ENCODE peak calls at places on chromosome 15, in nine cellular contexts. K is A549; G is left lung; S is psoas muscle; P is cardiac muscle cell; Y is CD8-positive, alpha-beta T cell; I is mammary epithelial cell; F is H9; Z is tibial artery. C is an unnamed sample.

GRCh38 chr15:46126581-46126980 is 491.8 kb downstream of the SQOR start:
- DNase-seq in K (no peak), G (no peak), S (no peak), P (no peak), Y (no peak), I (peak; percentile 1), F (no peak), Z (no peak), C (peak; percentile 27)

GRCh38 chr15:78695046-78695671 is 54.1 kb upstream of the CHRNB4 start:
- DNase-seq in K (no peak), G (no peak), S (no peak), P (no peak), Y (no peak), I (no peak), F (no peak), Z (no peak), C (no peak)

GRCh38 chr15:92082217-92082843 is 228.8 kb downstream of the SLCO3A1 start:
- DNase-seq in K (peak; percentile 76), G (no peak), S (peak; percentile 64), P (peak; percentile 88), Y (peak; percentile 22), I (peak; percentile 57), F (peak; percentile 74), Z (peak; percentile 52), C (no peak)

GRCh38 chr15:36757189-36757814 is 177.9 kb downstream of the CDIN1 start:
- DNase-seq in K (no peak), G (no peak), S (no peak), P (peak; percentile 59), Y (no peak), I (peak; percentile 85), F (no peak), Z (no peak), C (peak; percentile 20)

GRCh38 chr15:63896336-63897115 is 62.8 kb upstream of the HERC1 start:
- DNase-seq in K (peak; percentile 66), G (no peak), S (peak; percentile 72), P (peak; percentile 70), Y (no peak), I (peak; percentile 37), F (no peak), Z (peak; percentile 64), C (no peak)

GRCh38 chr15:29939404-29939803 is 117.1 kb upstream of the TJP1 start:
- DNase-seq in K (no peak), G (no peak), S (no peak), P (no peak), Y (no peak), I (peak; percentile 85), F (no peak), Z (no peak), C (no peak)

GRCh38 chr15:52103217-52104207 is 9.1 kb downstream of the BCL2L10 start:
- DNase-seq in K (peak; percentile 79), G (no peak), S (peak; percentile 70), P (peak; percentile 92), Y (no peak), I (peak; percentile 89), F (no peak), Z (peak; percentile 89), C (peak; percentile 77)

GRCh38 chr15:34031987-34032760 is 6.8 kb downstream of the AVEN start:
- DNase-seq in K (no peak), G (no peak), S (no peak), P (no peak), Y (no peak), I (no peak), F (no peak), Z (no peak), C (no peak)

GRCh38 chr15:30922469-30923311 is 19.0 kb downstream of the FAN1 start:
- DNase-seq in K (peak; percentile 29), G (no peak), S (no peak), P (peak; percentile 15), Y (no peak), I (peak; percentile 69), F (peak; percentile 83), Z (no peak), C (no peak)

GRCh38 chr15:20358066-20358780 is 183.4 kb downstream of the GOLGA6L6 start:
- DNase-seq in K (no peak), G (peak; percentile 91), S (peak; percentile 21), P (no peak), Y (no peak), I (no peak), F (peak; percentile 26), Z (no peak), C (no peak)

GRCh38 chr15:100721758-100722550 is 119.6 kb downstream of the ASB7 start:
- DNase-seq in K (peak; percentile 98), G (peak; percentile 31), S (peak; percentile 73), P (peak; percentile 99), Y (no peak), I (peak; percentile 100), F (peak; percentile 9), Z (peak; percentile 80), C (peak; percentile 100)

GRCh38 chr15:44736261-44736765 is at the start of gene TRIM69:
- DNase-seq in K (no peak), G (no peak), S (no peak), P (no peak), Y (no peak), I (no peak), F (no peak), Z (no peak), C (no peak)

GRCh38 chr15:44734839-44735481 is 1.4 kb upstream of the TRIM69 start:
- DNase-seq in K (no peak), G (no peak), S (no peak), P (no peak), Y (no peak), I (no peak), F (no peak), Z (no peak), C (no peak)

GRCh38 chr15:44738340-44738984 is 2.1 kb downstream of the TRIM69 start:
- DNase-seq in K (peak; percentile 43), G (no peak), S (no peak), P (peak; percentile 78), Y (no peak), I (peak; percentile 35), F (no peak), Z (no peak), C (no peak)

DNA sequence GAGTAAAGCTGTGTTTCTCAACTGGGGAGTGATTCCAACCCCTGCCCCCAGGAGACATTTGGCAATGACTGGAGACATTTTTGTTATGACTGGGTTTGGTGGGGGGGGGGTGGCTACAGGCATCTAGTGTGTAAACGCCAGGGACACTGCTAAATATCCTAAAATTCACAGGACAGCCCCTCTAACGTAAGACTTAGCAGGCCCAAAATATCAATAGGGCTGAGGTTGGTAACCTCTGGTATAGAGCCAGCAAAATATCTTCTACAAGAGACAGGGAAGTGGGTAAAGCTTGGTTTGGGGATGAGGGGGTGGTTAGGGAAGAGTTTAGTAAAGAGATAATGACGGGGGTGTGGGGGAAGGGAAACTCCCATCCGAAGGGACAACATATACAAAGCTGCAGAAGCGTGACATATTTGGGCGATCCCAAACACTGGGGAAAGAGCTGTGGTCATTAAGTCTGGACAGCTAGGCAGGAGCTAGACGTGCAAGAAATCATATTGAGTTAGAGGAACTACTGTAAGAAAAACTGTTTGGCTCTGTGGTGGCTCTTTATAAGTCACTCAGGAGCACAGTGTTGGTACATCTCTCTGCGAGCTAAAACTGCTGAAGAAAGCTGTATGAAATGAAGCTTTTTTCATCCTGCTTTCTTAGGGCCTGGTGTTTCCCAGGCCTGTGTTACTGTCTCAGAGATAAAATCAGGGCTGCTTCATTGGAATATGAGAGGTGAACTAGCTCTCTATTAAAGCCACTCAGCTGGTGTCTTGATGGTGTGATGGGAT is 657 bp upstream of the TRIM69 start:
- DNase-seq in K (no peak), G (no peak), S (peak; percentile 58), P (peak; percentile 40), Y (no peak), I (no peak), F (no peak), Z (peak; percentile 74), C (no peak)
- H3K27ac ChIP-seq in K (no peak overlapping the region), G (peak overlapping the region; percentile 78), S (no peak overlapping the region), P (peak overlapping the region; percentile 4), Y (peak overlapping the region; percentile 30), I (no peak overlapping the region), F (no peak overlapping the region), Z (peak overlapping the region; percentile 66), C (no peak overlapping the region)

GRCh38 chr15:43509002-43509922 is 8.1 kb upstream of the MAP1A start:
- DNase-seq in K (no peak), G (no peak), S (peak; percentile 42), P (peak; percentile 44), Y (no peak), I (no peak), F (no peak), Z (peak; percentile 69), C (no peak)
- H3K27ac ChIP-seq in K (peak overlapping the region; percentile 82), G (peak overlapping the region; percentile 58), S (peak overlapping the region; percentile 88), P (peak overlapping the region; percentile 89), Y (no peak overlapping the region), I (no peak overlapping the region), F (no peak overlapping the region), Z (peak overlapping the region; percentile 80), C (peak overlapping the region; percentile 52)

DNA sequence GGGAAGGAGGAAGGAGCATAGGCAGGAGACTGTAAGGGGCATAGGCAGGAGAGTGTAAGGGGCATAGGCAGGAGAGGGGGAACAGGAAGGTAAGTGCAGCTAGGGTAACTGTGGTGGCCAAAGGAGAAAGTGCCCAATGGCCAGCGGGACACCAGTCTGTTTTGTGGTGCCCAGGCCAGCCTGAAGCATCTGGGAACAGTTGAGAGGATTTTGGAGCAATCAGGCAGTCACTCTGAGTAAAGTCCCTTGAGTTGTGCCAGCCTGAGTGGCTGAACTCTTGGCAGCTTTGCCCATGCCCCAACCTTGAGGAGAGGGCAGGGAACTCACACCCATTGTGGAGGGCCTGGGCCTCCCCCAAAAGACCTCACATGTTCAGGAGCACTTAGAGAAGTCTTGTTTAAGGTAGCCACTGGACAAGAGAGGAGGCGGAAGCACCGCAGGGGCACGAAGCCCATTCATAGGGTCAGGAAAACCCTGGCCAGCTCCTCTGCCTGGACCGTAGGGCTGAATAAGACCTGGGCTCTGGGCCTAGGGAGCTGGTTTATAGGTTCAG is 3.5 kb upstream of the TGM5 start:
- DNase-seq in K (no peak), G (no peak), S (no peak), P (no peak), Y (no peak), I (no peak), F (no peak), Z (no peak), C (no peak)
- H3K27ac ChIP-seq in K (no peak overlapping the region), G (peak overlapping the region; percentile 48), S (no peak overlapping the region), P (no peak overlapping the region), Y (no peak overlapping the region), I (no peak overlapping the region), F (no peak overlapping the region), Z (no peak overlapping the region), C (no peak overlapping the region)

DNA sequence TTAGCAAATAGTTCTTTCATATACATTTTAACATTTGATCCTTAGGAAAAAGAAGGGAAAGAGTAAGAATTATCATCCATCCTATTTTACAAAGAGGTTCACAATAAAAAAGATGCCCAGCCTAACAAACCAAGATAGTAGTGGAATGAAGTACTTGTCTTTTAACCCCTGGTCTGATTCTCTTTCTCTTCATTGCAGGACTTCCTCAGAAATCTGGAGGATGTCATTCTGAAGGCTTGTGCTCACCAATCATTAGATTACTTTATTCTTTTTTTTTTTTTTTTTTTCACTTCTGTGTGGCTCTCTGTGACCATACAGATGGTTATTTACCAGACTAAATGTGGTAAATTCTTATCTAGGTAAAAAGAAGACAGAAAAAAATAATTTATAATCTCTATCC is 7.0 kb downstream of the HDGFL3 start:
- DNase-seq in K (no peak), G (no peak), S (no peak), P (peak; percentile 24), Y (no peak), I (no peak), F (no peak), Z (no peak), C (no peak)
- H3K27ac ChIP-seq in K (no peak overlapping the region), G (no peak overlapping the region), S (no peak overlapping the region), P (no peak overlapping the region), Y (no peak overlapping the region), I (peak overlapping the region; percentile 7), F (no peak overlapping the region), Z (no peak overlapping the region), C (no peak overlapping the region)

C was measured in epithelial cell of prostate.